ENCODE peak calls at places on chromosomes 7 and 10, in five cellular contexts. One of them, this sample, is unnamed.
A peak's percentile ranks its signal among the peaks of the same experiment; 100 is the strongest.

GRCh38 chr10:125120046-125120710 is 40.2 kb downstream of the CTBP2 start:
- DNase-seq in KBM-7: no peak
- DNase-seq in GM12865: no peak
- DNase-seq in stimulated activated CD4-positive, alpha-beta T cell treated with anti-CD3 and anti-CD28 coated beads, Interleukin-1b, Interleukin-23, amount 100 ng/mL, for 24 hours: no peak
- DNase-seq in Daoy: peak; percentile 8
- DNase-seq in this sample: no peak

GRCh38 chr7:118214051-118214832 is 10.3 kb upstream of the ANKRD7 start:
- DNase-seq in stimulated activated CD4-positive, alpha-beta T cell treated with anti-CD3 and anti-CD28 coated beads, Interleukin-1b, Interleukin-23, amount 100 ng/mL, for 24 hours: peak; percentile 61
- DNase-seq in KBM-7: no peak
- DNase-seq in Daoy: peak; percentile 98
- DNase-seq in GM12865: peak; percentile 91
- DNase-seq in this sample: peak; percentile 86

GRCh38 chr7:13988765-13989137 is 715 bp downstream of the ETV1 start:
- DNase-seq in stimulated activated CD4-positive, alpha-beta T cell treated with anti-CD3 and anti-CD28 coated beads, Interleukin-1b, Interleukin-23, amount 100 ng/mL, for 24 hours: no peak
- DNase-seq in Daoy: peak; percentile 17
- DNase-seq in KBM-7: peak; percentile 5
- DNase-seq in GM12865: no peak
- DNase-seq in this sample: no peak

GRCh38 chr10:128695326-128695725 is 569.1 kb upstream of the MKI67 start:
- DNase-seq in Daoy: no peak
- DNase-seq in stimulated activated CD4-positive, alpha-beta T cell treated with anti-CD3 and anti-CD28 coated beads, Interleukin-1b, Interleukin-23, amount 100 ng/mL, for 24 hours: no peak
- DNase-seq in GM12865: no peak
- DNase-seq in KBM-7: no peak
- DNase-seq in this sample: no peak

GRCh38 chr7:82234457-82235049 is 209.0 kb downstream of the CACNA2D1 start:
- DNase-seq in GM12865: peak; percentile 43
- DNase-seq in stimulated activated CD4-positive, alpha-beta T cell treated with anti-CD3 and anti-CD28 coated beads, Interleukin-1b, Interleukin-23, amount 100 ng/mL, for 24 hours: no peak
- DNase-seq in KBM-7: peak; percentile 48
- DNase-seq in Daoy: peak; percentile 23
- DNase-seq in this sample: peak; percentile 12

GRCh38 chr7:78605131-78605530 is 806.6 kb downstream of the PHTF2 start:
- DNase-seq in Daoy: no peak
- DNase-seq in KBM-7: no peak
- DNase-seq in stimulated activated CD4-positive, alpha-beta T cell treated with anti-CD3 and anti-CD28 coated beads, Interleukin-1b, Interleukin-23, amount 100 ng/mL, for 24 hours: no peak
- DNase-seq in GM12865: no peak
- DNase-seq in this sample: no peak

GRCh38 chr7:137590686-137591255 is 247.2 kb upstream of the PTN start:
- DNase-seq in Daoy: no peak
- DNase-seq in stimulated activated CD4-positive, alpha-beta T cell treated with anti-CD3 and anti-CD28 coated beads, Interleukin-1b, Interleukin-23, amount 100 ng/mL, for 24 hours: no peak
- DNase-seq in KBM-7: no peak
- DNase-seq in GM12865: no peak
- DNase-seq in this sample: no peak

GRCh38 chr10:106705576-106706526 is 458.7 kb downstream of the SORCS1 start:
- DNase-seq in KBM-7: peak; percentile 45
- DNase-seq in Daoy: no peak
- DNase-seq in GM12865: peak; percentile 79
- DNase-seq in stimulated activated CD4-positive, alpha-beta T cell treated with anti-CD3 and anti-CD28 coated beads, Interleukin-1b, Interleukin-23, amount 100 ng/mL, for 24 hours: peak; percentile 2
- DNase-seq in this sample: peak; percentile 44

GRCh38 chr10:103711351-103711994 is 143.9 kb downstream of the SH3PXD2A start:
- DNase-seq in stimulated activated CD4-positive, alpha-beta T cell treated with anti-CD3 and anti-CD28 coated beads, Interleukin-1b, Interleukin-23, amount 100 ng/mL, for 24 hours: no peak
- DNase-seq in GM12865: no peak
- DNase-seq in Daoy: no peak
- DNase-seq in KBM-7: no peak
- DNase-seq in this sample: no peak

GRCh38 chr7:103810112-103810744 is 179.2 kb downstream of the RELN start:
- DNase-seq in Daoy: no peak
- DNase-seq in KBM-7: no peak
- DNase-seq in stimulated activated CD4-positive, alpha-beta T cell treated with anti-CD3 and anti-CD28 coated beads, Interleukin-1b, Interleukin-23, amount 100 ng/mL, for 24 hours: no peak
- DNase-seq in GM12865: no peak
- DNase-seq in this sample: no peak

GRCh38 chr10:29736325-29737208 is 101.8 kb upstream of the SVIL start:
- DNase-seq in Daoy: peak; percentile 65
- DNase-seq in GM12865: no peak
- DNase-seq in KBM-7: peak; percentile 32
- DNase-seq in stimulated activated CD4-positive, alpha-beta T cell treated with anti-CD3 and anti-CD28 coated beads, Interleukin-1b, Interleukin-23, amount 100 ng/mL, for 24 hours: no peak
- DNase-seq in this sample: peak; percentile 49

GRCh38 chr7:138665669-138666140 is 35.5 kb downstream of the SVOPL start:
- DNase-seq in GM12865: no peak
- DNase-seq in stimulated activated CD4-positive, alpha-beta T cell treated with anti-CD3 and anti-CD28 coated beads, Interleukin-1b, Interleukin-23, amount 100 ng/mL, for 24 hours: no peak
- DNase-seq in KBM-7: no peak
- DNase-seq in Daoy: no peak
- DNase-seq in this sample: no peak

GRCh38 chr10:7593068-7593467 is 73.7 kb downstream of the ITIH5 start:
- DNase-seq in KBM-7: no peak
- DNase-seq in Daoy: no peak
- DNase-seq in GM12865: no peak
- DNase-seq in stimulated activated CD4-positive, alpha-beta T cell treated with anti-CD3 and anti-CD28 coated beads, Interleukin-1b, Interleukin-23, amount 100 ng/mL, for 24 hours: no peak
- DNase-seq in this sample: peak; percentile 13